ENCODE peak calls at places on chromosome X, in seven cellular contexts. U is ovary, A is tibial nerve, Q is NB4, L is esophagus squamous epithelium, B is HepG2, T is A549. G is an unnamed sample.

GRCh38 chrX:13535371-13535770 is 34.0 kb upstream of the EGFL6 start:
- DNase-seq in U (no peak), A (no peak), Q (peak; percentile 47), L (no peak), B (no peak), T (no peak), G (no peak)

GRCh38 chrX:110678591-110678990 is 117.0 kb downstream of the CHRDL1 start:
- DNase-seq in U (no peak), A (no peak), Q (no peak), L (no peak), B (no peak), T (no peak), G (no peak)

GRCh38 chrX:15301924-15302323 is 13.5 kb downstream of the ASB11 start:
- DNase-seq in U (no peak), A (peak; percentile 62), Q (peak; percentile 54), L (no peak), B (no peak), T (no peak), G (peak; percentile 90)

GRCh38 chrX:142999209-142999720 is 26.5 kb upstream of the SPANXN4 start:
- DNase-seq in U (no peak), A (no peak), Q (no peak), L (no peak), B (no peak), T (no peak), G (no peak)

GRCh38 chrX:25810202-25810601 is 327.9 kb upstream of the MAGEB18 start:
- DNase-seq in U (no peak), A (no peak), Q (no peak), L (no peak), B (no peak), T (no peak), G (no peak)

GRCh38 chrX:154730271-154730883 is 20.5 kb downstream of the GAB3 start:
- DNase-seq in U (no peak), A (no peak), Q (no peak), L (no peak), B (no peak), T (no peak), G (no peak)

GRCh38 chrX:37976153-37976552 is 30.2 kb upstream of the SYTL5 start:
- DNase-seq in U (no peak), A (no peak), Q (no peak), L (no peak), B (no peak), T (no peak), G (no peak)

GRCh38 chrX:23380581-23380980 is 45.9 kb downstream of the PTCHD1 start:
- DNase-seq in U (no peak), A (no peak), Q (no peak), L (no peak), B (no peak), T (no peak), G (no peak)

GRCh38 chrX:24153175-24153795 is 3.8 kb downstream of the ZFX start:
- DNase-seq in U (no peak), A (no peak), Q (peak; percentile 75), L (no peak), B (no peak), T (peak; percentile 48), G (no peak)

GRCh38 chrX:2576793-2577192 is 76.0 kb upstream of the DHRSX start:
- DNase-seq in U (no peak), A (no peak), Q (no peak), L (no peak), B (peak; percentile 49), T (peak; percentile 81), G (no peak)

GRCh38 chrX:68999931-69000330 is 165.3 kb downstream of the PJA1 start:
- DNase-seq in U (no peak), A (no peak), Q (no peak), L (no peak), B (no peak), T (no peak), G (no peak)

GRCh38 chrX:76428243-76429130 is 977 bp downstream of the MAGEE1 start:
- DNase-seq in U (peak; percentile 16), A (no peak), Q (no peak), L (no peak), B (no peak), T (no peak), G (peak; percentile 84)

GRCh38 chrX:96447161-96447560 is 237.5 kb upstream of the DIAPH2 start:
- DNase-seq in U (no peak), A (no peak), Q (no peak), L (no peak), B (no peak), T (no peak), G (no peak)

GRCh38 chrX:3052864-3053263 is 11.6 kb downstream of the ARSF start:
- DNase-seq in U (no peak), A (no peak), Q (no peak), L (no peak), B (no peak), T (no peak), G (peak; percentile 13)

GRCh38 chrX:125004799-125005198 is 314.9 kb upstream of the TEX13C start:
- DNase-seq in U (no peak), A (no peak), Q (no peak), L (no peak), B (no peak), T (no peak), G (no peak)

GRCh38 chrX:140501321-140501720 is 3.5 kb downstream of the SOX3 start:
- DNase-seq in U (no peak), A (no peak), Q (no peak), L (no peak), B (no peak), T (no peak), G (no peak)

GRCh38 chrX:20968996-20969395 is 405.2 kb upstream of the CNKSR2 start:
- DNase-seq in U (no peak), A (no peak), Q (no peak), L (no peak), B (no peak), T (peak; percentile 11), G (no peak)

GRCh38 chrX:71989768-71990167 is 79.1 kb downstream of the NHSL2 start:
- DNase-seq in U (no peak), A (peak; percentile 29), Q (no peak), L (no peak), B (no peak), T (peak; percentile 44), G (peak; percentile 86)

GRCh38 chrX:72029473-72030411 is 102.0 kb downstream of the RTL5 start:
- DNase-seq in U (no peak), A (no peak), Q (no peak), L (no peak), B (peak; percentile 16), T (peak; percentile 77), G (no peak)

GRCh38 chrX:129161108-129161507 is 362.2 kb downstream of the SMARCA1 start:
- DNase-seq in U (no peak), A (no peak), Q (no peak), L (no peak), B (peak; percentile 5), T (no peak), G (no peak)

DNA sequence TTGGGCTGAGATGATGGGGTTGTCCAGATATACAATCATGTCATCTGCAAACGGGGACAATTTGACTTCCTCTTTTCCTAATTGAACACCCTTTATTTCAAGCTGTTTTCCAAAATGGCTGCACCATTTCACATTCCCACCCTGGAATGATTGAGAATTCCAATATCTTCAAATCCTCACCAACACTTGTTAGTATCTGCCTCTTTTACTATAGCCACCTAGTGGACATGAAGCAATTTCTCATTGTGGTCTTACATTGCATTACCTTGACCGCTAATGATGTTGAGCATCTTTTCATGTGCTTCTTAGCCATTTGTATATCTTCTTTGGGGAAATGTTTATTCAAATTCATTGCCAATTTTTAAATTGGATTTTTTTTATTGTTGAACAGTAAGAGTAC is 364.8 kb downstream of the SMARCA1 start:
- DNase-seq in U (no peak), A (no peak), Q (no peak), L (no peak), B (no peak), T (peak; percentile 15), G (no peak)
- TF ChIP-seq CTCF in U (no peak), A (no peak), Q (no peak), L (no peak), B (no peak), T (no peak), G (no peak)

DNA sequence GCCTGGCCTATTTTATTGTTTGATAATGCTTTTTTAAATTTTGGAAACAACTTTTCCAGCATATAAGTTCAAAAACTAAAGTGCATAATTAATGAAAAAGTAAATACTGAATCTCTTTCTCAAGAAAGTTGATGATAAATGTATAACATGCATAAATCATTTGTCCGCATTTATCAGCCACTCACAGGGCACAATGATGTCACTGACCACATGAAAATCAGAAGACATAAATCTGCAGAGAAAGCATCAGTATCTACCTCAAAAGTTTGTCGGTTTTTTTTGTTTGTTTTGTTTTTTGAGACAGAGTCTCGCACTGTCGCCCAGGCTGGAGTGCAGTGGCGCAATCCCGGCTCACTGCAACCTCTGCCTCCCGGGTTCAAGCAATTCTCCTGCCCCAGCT is 5.5 kb upstream of the HPRT1 start:
- DNase-seq in U (no peak), A (no peak), Q (no peak), L (no peak), B (no peak), T (no peak), G (no peak)
- TF ChIP-seq POLR2A in U (no peak), A (no peak), Q (no peak), L (no peak), B (no peak), T (no peak), G (no peak)

DNA sequence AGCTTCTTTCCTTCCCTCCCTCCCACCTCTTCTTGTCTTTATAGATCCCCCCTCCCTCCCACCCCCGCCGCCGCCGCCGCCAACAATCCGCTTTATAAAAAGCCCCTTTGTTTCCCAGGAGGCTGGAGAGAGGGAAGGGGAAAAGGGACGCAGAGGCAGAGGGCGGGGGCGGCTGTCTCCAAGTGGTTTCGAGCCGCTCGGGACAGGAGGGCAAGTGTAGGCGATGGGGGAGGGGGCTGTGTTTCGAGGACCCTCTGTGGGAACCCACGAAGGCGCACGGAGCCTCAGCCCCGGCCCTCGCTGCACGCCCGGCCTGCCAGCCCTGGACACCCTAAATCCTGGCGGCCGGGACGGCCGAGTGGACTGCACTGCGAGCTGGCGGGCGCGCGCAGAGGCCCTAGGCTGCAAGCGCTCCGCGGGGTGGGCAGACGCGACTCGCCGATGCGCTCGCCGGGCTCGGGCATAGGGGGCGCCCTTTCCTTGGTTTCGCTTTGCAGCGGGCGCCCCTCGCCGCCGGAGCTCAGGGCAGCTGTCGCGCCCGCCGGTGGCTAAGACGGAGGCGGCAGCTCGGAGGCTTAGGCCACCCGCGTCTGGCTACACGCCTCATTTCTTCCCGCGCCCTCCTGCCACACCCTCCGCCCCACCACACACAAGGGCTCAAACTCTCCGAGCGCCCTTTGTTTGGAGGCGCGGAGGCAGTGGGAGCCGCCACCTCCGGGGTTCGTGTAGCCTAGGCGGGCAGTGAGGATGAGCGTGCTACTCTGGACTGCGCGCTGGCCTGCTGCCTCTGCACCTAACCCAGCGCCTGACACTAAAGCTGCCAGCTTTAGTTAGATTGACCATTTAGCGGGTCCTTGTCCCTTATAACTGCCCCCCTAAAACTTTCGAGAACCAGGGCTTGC is 2.2 kb downstream of the MAMLD1 start:
- DNase-seq in U (peak; percentile 86), A (peak; percentile 54), Q (peak; percentile 80), L (no peak), B (no peak), T (peak; percentile 80), G (peak; percentile 92)
- H3K4me3 ChIP-seq in U (peak overlapping the region; percentile 52), A (peak overlapping the region; percentile 44), Q (peak overlapping the region; percentile 11), L (peak overlapping the region; percentile 71), B (peak overlapping the region; percentile 16), T (peak overlapping the region; percentile 66), G (peak overlapping the region; percentile 25)

DNA sequence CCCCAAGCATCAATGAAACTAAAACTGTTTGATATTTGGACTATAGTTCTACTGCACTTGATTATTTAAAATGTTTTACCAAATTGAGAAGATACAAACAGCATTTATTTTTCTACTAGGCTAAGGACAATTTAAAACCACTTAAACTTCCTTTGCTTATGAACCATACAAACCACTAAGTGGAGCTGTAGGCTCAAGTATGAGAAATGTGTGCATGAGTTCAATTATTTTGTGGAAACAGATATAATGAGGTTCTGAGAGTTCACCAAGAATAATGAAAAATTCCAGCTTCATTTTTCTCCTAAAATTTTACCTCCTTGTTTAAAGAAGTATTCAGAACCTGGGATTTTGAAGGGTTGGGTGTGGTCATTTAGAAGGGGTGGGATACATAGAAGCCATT is 63.1 kb downstream of the SERPINA7 start:
- DNase-seq in U (no peak), A (no peak), Q (peak; percentile 5), L (no peak), B (peak; percentile 33), T (peak; percentile 7), G (no peak)
- TF ChIP-seq CTCF in U (peak; percentile 42), A (no peak), Q (no peak), L (no peak), B (peak; percentile 60), T (no peak), G (no peak)

G was measured in lower leg skin.